ENCODE peak calls at places on chromosome 13, in five cellular contexts. M is IMR-90, C is neuronal stem cell, H is H1, E is mesendoderm. X is an unnamed sample.

GRCh38 chr13:41459754-41460111 is 2.4 kb downstream of the RGCC start:
- DNase-seq in M (no peak), C (no peak), H (no peak), E (no peak), X (no peak)

GRCh38 chr13:100735494-100735893 is 60.9 kb upstream of the TMTC4 start:
- DNase-seq in M (no peak), C (no peak), H (no peak), E (no peak), X (no peak)

GRCh38 chr13:60431108-60431700 is 34.2 kb downstream of the TDRD3 start:
- DNase-seq in M (peak; percentile 72), C (peak; percentile 41), H (no peak), E (peak; percentile 73), X (no peak)

GRCh38 chr13:79503069-79503468 is 22.1 kb downstream of the NDFIP2 start:
- DNase-seq in M (no peak), C (no peak), H (no peak), E (peak; percentile 27), X (no peak)

GRCh38 chr13:69618838-69619237 is 488.8 kb upstream of the ATXN8OS start:
- DNase-seq in M (no peak), C (no peak), H (no peak), E (no peak), X (no peak)

GRCh38 chr13:59677966-59678814 is 485.5 kb downstream of the DIAPH3 start:
- DNase-seq in M (peak; percentile 72), C (peak; percentile 40), H (no peak), E (peak; percentile 64), X (no peak)

GRCh38 chr13:60583196-60583908 is 186.3 kb downstream of the TDRD3 start:
- DNase-seq in M (peak; percentile 16), C (no peak), H (no peak), E (peak; percentile 80), X (peak; percentile 77)

GRCh38 chr13:99870541-99870940 is 101.0 kb downstream of the ZIC5 start:
- DNase-seq in M (no peak), C (no peak), H (no peak), E (no peak), X (no peak)

GRCh38 chr13:42847891-42848663 is 66.7 kb downstream of the FAM216B start:
- DNase-seq in M (peak; percentile 8), C (no peak), H (no peak), E (no peak), X (no peak)

GRCh38 chr13:78610381-78610883 is 7.1 kb upstream of the POU4F1 start:
- DNase-seq in M (peak; percentile 49), C (no peak), H (no peak), E (no peak), X (no peak)

GRCh38 chr13:34357435-34358232 is 539.7 kb downstream of the RFC3 start:
- DNase-seq in M (peak; percentile 79), C (no peak), H (no peak), E (peak; percentile 32), X (peak; percentile 28)

GRCh38 chr13:28552288-28552687 is 57.4 kb upstream of the FLT1 start:
- DNase-seq in M (no peak), C (no peak), H (no peak), E (no peak), X (no peak)

GRCh38 chr13:30463820-30464495 is 1.8 kb downstream of the HMGB1 start:
- DNase-seq in M (peak; percentile 50), C (no peak), H (no peak), E (peak; percentile 48), X (no peak)

GRCh38 chr13:81872581-81872980 is 1531.7 kb upstream of the SPRY2 start:
- DNase-seq in M (no peak), C (peak; percentile 8), H (no peak), E (peak; percentile 93), X (peak; percentile 48)

GRCh38 chr13:35356572-35356971 is 119.9 kb downstream of the MAB21L1 start:
- DNase-seq in M (no peak), C (no peak), H (no peak), E (no peak), X (no peak)

GRCh38 chr13:97142452-97142851 is 79.7 kb upstream of the MBNL2 start:
- DNase-seq in M (no peak), C (no peak), H (no peak), E (peak; percentile 77), X (peak; percentile 52)

GRCh38 chr13:34467450-34468083 is 474.5 kb upstream of the NBEA start:
- DNase-seq in M (no peak), C (no peak), H (no peak), E (no peak), X (no peak)

GRCh38 chr13:91162180-91162579 is 185.3 kb upstream of the MIR17HG start:
- DNase-seq in M (no peak), C (no peak), H (no peak), E (peak; percentile 73), X (no peak)

GRCh38 chr13:33785384-33785783 is 32.6 kb upstream of the RFC3 start:
- DNase-seq in M (no peak), C (no peak), H (no peak), E (peak; percentile 21), X (no peak)

GRCh38 chr13:69683921-69684663 is 423.5 kb upstream of the ATXN8OS start:
- DNase-seq in M (no peak), C (no peak), H (no peak), E (no peak), X (no peak)

DNA sequence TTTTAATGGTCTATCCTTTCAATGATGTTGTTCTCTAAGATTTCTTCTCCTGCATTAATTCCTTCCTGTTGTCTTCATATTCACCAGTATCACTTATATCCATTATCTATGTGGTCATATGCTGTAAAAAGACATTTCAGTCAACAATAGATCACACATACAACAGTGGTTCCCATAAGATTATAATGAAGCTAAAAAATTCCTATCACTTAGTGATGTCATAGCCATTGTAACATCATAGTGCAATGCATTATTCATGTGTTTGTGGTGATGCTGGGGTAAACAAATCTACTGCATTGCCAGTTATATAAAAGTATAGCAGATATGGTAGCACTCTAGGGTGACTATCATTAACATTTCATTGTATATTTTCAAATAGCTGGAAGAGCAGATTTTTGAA is 266.0 kb downstream of the LHFPL6 start:
- DNase-seq in M (no peak), C (no peak), H (no peak), E (no peak), X (no peak)
- H2AK5ac ChIP-seq in M (no peak overlapping the region), C (no peak overlapping the region), H (no peak overlapping the region), E (no peak overlapping the region), X (no peak overlapping the region)

GRCh38 chr13:46622918-46623256 is 69.9 kb downstream of the LRCH1 start:
- DNase-seq in M (peak; percentile 84), C (no peak), H (no peak), E (no peak), X (no peak)

GRCh38 chr13:46622013-46622917 is 69.3 kb downstream of the LRCH1 start:
- DNase-seq in M (no peak), C (no peak), H (no peak), E (no peak), X (no peak)

GRCh38 chr13:46627462-46627861 is 74.5 kb downstream of the LRCH1 start:
- DNase-seq in M (no peak), C (no peak), H (no peak), E (no peak), X (no peak)

GRCh38 chr13:46624353-46624752 is 71.4 kb downstream of the LRCH1 start:
- DNase-seq in M (no peak), C (no peak), H (no peak), E (no peak), X (no peak)

GRCh38 chr13:46624821-46625220 is 71.9 kb downstream of the LRCH1 start:
- DNase-seq in M (no peak), C (no peak), H (no peak), E (no peak), X (no peak)
- H2AK5ac ChIP-seq in M (no peak overlapping the region), C (no peak overlapping the region), H (peak overlapping the region; percentile 17), E (no peak overlapping the region), X (no peak overlapping the region)

GRCh38 chr13:106473174-106473573 is 62.3 kb downstream of the EFNB2 start:
- DNase-seq in M (no peak), C (no peak), H (no peak), E (peak; percentile 29), X (no peak)
- H2AK5ac ChIP-seq in M (peak overlapping the region; percentile 72), C (no peak overlapping the region), H (peak overlapping the region; percentile 77), E (no peak overlapping the region), X (no peak overlapping the region)

DNA sequence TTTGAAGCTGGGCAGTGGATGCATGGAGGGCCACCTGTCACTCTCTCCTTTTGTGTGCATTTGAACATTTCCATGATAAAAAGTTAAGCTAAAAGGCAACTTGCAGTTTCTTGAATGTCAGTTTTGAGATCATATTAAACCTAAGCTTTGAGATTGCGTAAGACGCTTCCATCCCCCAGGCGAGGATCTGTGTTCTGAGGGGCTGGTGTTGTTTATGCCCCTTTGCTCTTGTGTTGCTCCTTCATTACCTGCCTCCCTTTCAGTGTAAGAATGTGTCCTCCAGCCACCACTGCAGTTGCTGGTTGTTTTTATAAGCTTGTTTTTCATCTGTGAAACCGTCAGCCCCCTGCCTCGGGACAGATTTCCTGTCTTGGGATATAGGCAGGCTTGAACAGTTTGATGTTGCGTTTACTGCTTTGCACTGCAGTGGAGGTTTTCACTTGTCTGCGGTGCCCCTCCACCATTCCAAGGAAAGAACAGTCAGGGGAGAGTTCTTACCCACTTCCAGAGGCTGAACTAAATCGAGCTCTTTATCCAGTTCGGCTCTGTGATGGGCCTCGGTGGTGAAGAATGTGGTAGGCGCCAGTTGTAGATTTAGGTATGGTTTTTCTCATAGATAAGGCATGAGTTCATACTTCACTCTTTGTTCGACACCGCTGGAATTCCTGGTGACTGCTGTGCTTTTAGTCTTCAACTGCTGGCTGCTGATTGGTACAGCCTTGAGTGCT is 96.8 kb downstream of the ARHGEF7 start:
- DNase-seq in M (peak; percentile 33), C (no peak), H (peak; percentile 57), E (peak; percentile 96), X (peak; percentile 52)
- H2AK5ac ChIP-seq in M (peak overlapping the region; percentile 40), C (no peak overlapping the region), H (peak overlapping the region; percentile 19), E (no peak overlapping the region), X (no peak overlapping the region)

GRCh38 chr13:47094734-47095434 is 198.0 kb upstream of the HTR2A start:
- DNase-seq in M (no peak), C (no peak), H (no peak), E (peak; percentile 11), X (no peak)
- H2AK5ac ChIP-seq in M (no peak overlapping the region), C (no peak overlapping the region), H (no peak overlapping the region), E (no peak overlapping the region), X (no peak overlapping the region)

GRCh38 chr13:21061077-21061945 is at the start of gene LATS2:
- DNase-seq in M (peak; percentile 94), C (peak; percentile 94), H (peak; percentile 80), E (peak; percentile 97), X (peak; percentile 96)

GRCh38 chr13:21066946-21067345 is 5.6 kb upstream of the LATS2 start:
- DNase-seq in M (no peak), C (no peak), H (no peak), E (no peak), X (no peak)

GRCh38 chr13:21060827-21061076 is 634 bp downstream of the LATS2 start:
- DNase-seq in M (no peak), C (no peak), H (no peak), E (no peak), X (no peak)

GRCh38 chr13:21060063-21060826 is 1.1 kb downstream of the LATS2 start:
- DNase-seq in M (peak; percentile 51), C (no peak), H (no peak), E (peak; percentile 77), X (no peak)

GRCh38 chr13:21063031-21063430 is 1.6 kb upstream of the LATS2 start:
- DNase-seq in M (no peak), C (no peak), H (no peak), E (no peak), X (no peak)
- H2AK5ac ChIP-seq in M (peak overlapping the region; percentile 91), C (no peak overlapping the region), H (no peak overlapping the region), E (no peak overlapping the region), X (no peak overlapping the region)

X was measured in H9.